ENCODE peak calls at places on chromosome 1, in nine cellular contexts. T, L, V, W, S, E, U, G and D are unnamed samples.
A peak's percentile ranks its signal among the peaks of the same experiment; 100 is the strongest.

GRCh38 chr1:7301346-7301993 is 469.6 kb upstream of the VAMP3 start:
- DNase-seq in G (no peak), S (peak; percentile 25), W (no peak), E (no peak), L (no peak), U (no peak), T (no peak), V (no peak), D (no peak)

GRCh38 chr1:185045793-185046441 is 559 bp downstream of the RNF2 start:
- DNase-seq in U (peak; percentile 60), V (peak; percentile 67), L (peak; percentile 35), G (peak; percentile 17), S (peak; percentile 71), E (peak; percentile 21), T (peak; percentile 52), W (peak; percentile 54), D (peak; percentile 67)

GRCh38 chr1:228457017-228457395 is 30.2 kb upstream of the RNF187 start:
- DNase-seq in S (no peak), E (peak; percentile 5), T (no peak), W (no peak), L (no peak), V (no peak), U (no peak), G (no peak), D (no peak)

GRCh38 chr1:167819849-167820683 is 93.9 kb downstream of the ADCY10 start:
- DNase-seq in E (peak; percentile 94), G (peak; percentile 31), V (peak; percentile 67), T (peak; percentile 24), W (peak; percentile 88), S (peak; percentile 72), L (peak; percentile 96), U (peak; percentile 80), D (peak; percentile 80)

GRCh38 chr1:235898126-235898525 is 31.4 kb upstream of the LYST start:
- DNase-seq in G (no peak), U (no peak), W (no peak), S (no peak), E (peak; percentile 63), T (no peak), L (peak; percentile 39), V (no peak), D (no peak)

GRCh38 chr1:94385354-94385947 is 32.7 kb upstream of the ABCD3 start:
- DNase-seq in U (no peak), G (no peak), E (no peak), V (no peak), T (no peak), L (no peak), W (no peak), S (no peak), D (no peak)

GRCh38 chr1:119367332-119368124 is 1.1 kb upstream of the HAO2 start:
- DNase-seq in W (no peak), S (peak; percentile 12), E (peak; percentile 63), V (no peak), U (peak; percentile 72), T (no peak), L (peak; percentile 66), G (no peak), D (peak; percentile 52)

GRCh38 chr1:94325379-94326302 is 88.3 kb upstream of the ARHGAP29 start:
- DNase-seq in L (peak; percentile 98), E (peak; percentile 99), T (no peak), G (no peak), U (peak; percentile 94), V (no peak), S (no peak), W (no peak), D (no peak)

GRCh38 chr1:227541129-227541528 is 22.2 kb upstream of the ZNF678 start:
- DNase-seq in V (peak; percentile 13), W (no peak), G (no peak), T (no peak), U (no peak), L (no peak), S (no peak), E (no peak), D (peak; percentile 2)

GRCh38 chr1:183126528-183126927 is 59.5 kb upstream of the LAMC2 start:
- DNase-seq in G (no peak), V (peak; percentile 27), T (no peak), U (no peak), W (no peak), S (no peak), E (peak; percentile 55), L (peak; percentile 34), D (no peak)

GRCh38 chr1:108190001-108190634 is 10.0 kb downstream of the SLC25A24 start:
- DNase-seq in W (no peak), L (no peak), V (no peak), G (no peak), E (no peak), S (no peak), U (no peak), T (no peak), D (no peak)

GRCh38 chr1:91617242-91617837 is 116.7 kb downstream of the CDC7 start:
- DNase-seq in L (no peak), G (no peak), W (peak; percentile 90), S (peak; percentile 19), E (no peak), T (peak; percentile 22), V (peak; percentile 63), U (no peak), D (no peak)

GRCh38 chr1:17881761-17882160 is 126.6 kb downstream of the ACTL8 start:
- DNase-seq in G (no peak), T (no peak), L (no peak), S (no peak), W (no peak), V (no peak), U (no peak), E (peak; percentile 23), D (no peak)
- TF ChIP-seq CTCF in G (no peak), T (no peak), L (no peak), S (no peak), W (no peak), V (no peak), U (no peak), E (no peak), D (no peak)

DNA sequence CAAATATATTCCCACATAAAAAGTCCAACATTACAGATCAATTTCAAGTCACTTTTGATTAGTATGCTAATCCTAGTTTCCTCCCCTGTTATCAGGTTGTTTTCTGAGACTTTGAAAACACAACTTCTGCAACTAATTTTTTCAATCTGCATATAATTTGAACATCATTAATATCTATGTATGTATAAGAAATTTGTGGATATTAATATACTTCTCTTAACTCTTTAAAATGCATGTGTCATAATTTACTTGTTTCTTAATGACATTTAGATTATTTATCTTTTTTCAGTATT is 48.6 kb downstream of the EXO1 start:
- DNase-seq in S (no peak), E (no peak), T (no peak), U (no peak), V (no peak), L (no peak), W (no peak), G (no peak), D (no peak)
- TF ChIP-seq CTCF in S (no peak), E (no peak), T (peak; percentile 7), U (peak; percentile 25), V (no peak), L (no peak), W (no peak), G (no peak), D (no peak)

DNA sequence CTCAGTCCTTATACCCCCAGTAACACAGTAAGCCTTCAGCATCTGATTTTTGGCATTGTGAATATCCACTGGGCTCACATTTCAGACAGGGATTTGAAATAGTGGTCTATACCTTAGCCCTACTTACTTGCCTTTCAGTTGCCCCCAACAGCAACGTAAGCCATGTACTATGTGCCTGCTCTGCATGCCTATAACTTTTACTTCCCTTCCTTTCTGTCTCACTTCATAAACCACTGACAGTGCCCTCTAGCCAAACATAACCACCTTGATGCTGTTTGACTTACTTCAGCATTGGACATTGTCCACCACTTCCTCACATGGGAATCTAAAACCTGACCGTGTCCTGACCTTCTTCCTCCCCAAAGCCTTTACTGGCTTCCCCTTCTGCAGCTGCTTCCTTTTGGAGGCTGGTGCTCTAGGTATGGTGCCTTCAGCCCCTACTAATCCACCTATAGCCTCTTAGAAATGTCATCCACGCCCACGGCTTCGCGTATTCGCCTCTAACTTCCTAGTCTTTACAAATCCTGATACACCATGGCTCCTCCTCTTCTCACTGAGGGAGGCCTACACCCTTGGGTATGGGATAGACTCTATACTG is 3.6 kb upstream of the ZNF672 start:
- DNase-seq in E (no peak), T (peak; percentile 59), G (no peak), S (no peak), W (no peak), U (no peak), V (no peak), L (no peak), D (no peak)
- TF ChIP-seq CTCF in E (no peak), T (no peak), G (no peak), S (no peak), W (no peak), U (no peak), V (no peak), L (no peak), D (no peak)

DNA sequence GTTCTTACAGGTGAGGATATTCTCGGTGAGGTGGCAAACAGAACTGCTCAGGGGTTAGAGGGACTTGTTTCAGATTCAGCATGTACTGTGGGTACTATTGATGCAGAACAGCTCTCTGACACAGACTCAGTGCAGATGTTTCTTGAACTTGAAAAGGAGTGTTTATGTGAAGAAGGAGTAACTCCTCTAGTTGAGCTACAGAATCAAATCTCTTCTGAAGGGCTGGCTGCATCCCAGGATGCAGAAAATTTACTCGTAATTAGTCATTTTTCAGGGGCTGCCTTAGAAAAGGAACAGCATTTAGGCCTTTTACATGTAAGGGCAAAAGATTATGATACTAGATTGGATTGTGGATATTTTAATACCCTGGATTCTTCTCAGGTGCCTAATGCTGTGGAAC is 79.9 kb upstream of the BMP8A start:
- DNase-seq in L (no peak), S (no peak), U (no peak), V (no peak), W (no peak), E (no peak), G (no peak), T (no peak), D (no peak)
- TF ChIP-seq CTCF in L (no peak), S (no peak), U (no peak), V (no peak), W (no peak), E (no peak), G (no peak), T (no peak), D (no peak)

GRCh38 chr1:33470495-33471012 is 1.9 kb upstream of the ZSCAN20 start:
- DNase-seq in L (peak; percentile 87), S (peak; percentile 70), U (peak; percentile 89), W (no peak), V (peak; percentile 90), E (peak; percentile 89), T (peak; percentile 83), G (peak; percentile 39), D (peak; percentile 75)
- TF ChIP-seq CTCF in L (peak; percentile 82), S (peak; percentile 78), U (peak; percentile 84), W (peak; percentile 62), V (peak; percentile 65), E (peak; percentile 90), T (peak; percentile 68), G (no peak), D (peak; percentile 87)